ENCODE peak calls at places on chromosomes 1 and 21, in four cellular contexts. Z, S, F and M are unnamed samples.

GRCh38 chr1:224432141-224432540 is 2.5 kb downstream of the WDR26 start:
- DNase-seq in S (no peak), Z (no peak), F (no peak), M (no peak)

GRCh38 chr1:110264430-110264829 is 54.3 kb downstream of the KCNC4 start:
- DNase-seq in S (no peak), F (no peak), Z (no peak), M (no peak)

GRCh38 chr1:10561955-10562354 is 87.2 kb downstream of the PEX14 start:
- DNase-seq in Z (no peak), S (no peak), F (no peak), M (no peak)

GRCh38 chr1:173205146-173206051 is 1.7 kb downstream of the TNFSF4 start:
- DNase-seq in S (no peak), Z (no peak), F (no peak), M (no peak)

GRCh38 chr21:45739218-45740087 is 95.9 kb downstream of the PCBP3 start:
- DNase-seq in S (no peak), F (no peak), Z (no peak), M (no peak)

GRCh38 chr1:203625623-203626189 is 926 bp upstream of the ATP2B4 start:
- DNase-seq in Z (no peak), F (peak), S (no peak), M (no peak)

GRCh38 chr1:150507912-150508864 is at the start of gene ECM1:
- DNase-seq in S (peak), F (peak), Z (no peak), M (no peak)

GRCh38 chr1:234628099-234628498 is 18.1 kb upstream of the IRF2BP2 start:
- DNase-seq in F (no peak), S (no peak), Z (no peak), M (no peak)

GRCh38 chr1:204782118-204782700 is 88.5 kb upstream of the NFASC start:
- DNase-seq in S (no peak), Z (no peak), F (no peak), M (no peak)

GRCh38 chr21:21751286-21751685 is 753.1 kb downstream of the NCAM2 start:
- DNase-seq in F (peak), Z (no peak), S (no peak), M (no peak)

GRCh38 chr21:46605759-46606426 is 1.0 kb upstream of the S100B start:
- DNase-seq in Z (no peak), S (peak), F (peak), M (no peak)

GRCh38 chr1:108570998-108571401 is 11.1 kb downstream of the EEIG2 start:
- DNase-seq in F (no peak), S (no peak), Z (no peak), M (no peak)

GRCh38 chr1:65279092-65279448 is 30.3 kb upstream of the DNAJC6 start:
- DNase-seq in S (no peak), Z (no peak), F (no peak), M (no peak)

GRCh38 chr1:93783876-93784275 is 95.1 kb downstream of the DNTTIP2 start:
- DNase-seq in S (no peak), Z (no peak), F (no peak), M (no peak)

GRCh38 chr1:68970571-68970970 is 473.7 kb upstream of the DEPDC1 start:
- DNase-seq in Z (no peak), F (no peak), S (no peak), M (no peak)

GRCh38 chr1:244599937-244600350 is 53.0 kb upstream of the DESI2 start:
- DNase-seq in F (peak), S (no peak), Z (no peak), M (no peak)

GRCh38 chr1:10050611-10051010 is 17.9 kb downstream of the UBE4B start:
- DNase-seq in F (no peak), S (no peak), Z (no peak), M (no peak)

GRCh38 chr1:180504186-180504585 is 1.8 kb upstream of the ACBD6 start:
- DNase-seq in F (no peak), Z (no peak), S (no peak), M (no peak)

GRCh38 chr1:59718064-59718988 is 96.4 kb upstream of the HOOK1 start:
- DNase-seq in S (no peak), Z (no peak), F (no peak), M (no peak)

GRCh38 chr1:119926553-119926952 is 30.2 kb upstream of the ADAM30 start:
- DNase-seq in F (no peak), S (no peak), Z (no peak), M (no peak)

GRCh38 chr1:170765712-170766330 is 101.9 kb downstream of the PRRX1 start:
- DNase-seq in Z (no peak), F (no peak), S (no peak), M (no peak)

GRCh38 chr21:28240586-28240985 is 752.1 kb downstream of the LTN1 start:
- DNase-seq in F (no peak), Z (no peak), S (no peak), M (no peak)

GRCh38 chr1:156893048-156893953 is at the start of gene PEAR1:
- DNase-seq in S (peak), Z (peak), F (no peak), M (peak)

GRCh38 chr21:42837421-42838211 is 41.7 kb downstream of the WDR4 start:
- DNase-seq in F (no peak), Z (peak), S (peak), M (no peak)

GRCh38 chr21:46320331-46320801 is 3.3 kb downstream of the C21orf58 start:
- DNase-seq in Z (no peak), F (no peak), S (no peak), M (no peak)

GRCh38 chr1:153533689-153534201 is 2.0 kb downstream of the S100A6 start:
- DNase-seq in S (peak), Z (no peak), F (peak), M (no peak)

GRCh38 chr1:234915923-234916675 is 212.5 kb downstream of the TOMM20 start:
- DNase-seq in Z (no peak), S (peak), F (no peak), M (no peak)

GRCh38 chr1:57470028-57470427 is 46.2 kb upstream of the DAB1 start:
- DNase-seq in F (no peak), S (no peak), Z (no peak), M (no peak)

DNA sequence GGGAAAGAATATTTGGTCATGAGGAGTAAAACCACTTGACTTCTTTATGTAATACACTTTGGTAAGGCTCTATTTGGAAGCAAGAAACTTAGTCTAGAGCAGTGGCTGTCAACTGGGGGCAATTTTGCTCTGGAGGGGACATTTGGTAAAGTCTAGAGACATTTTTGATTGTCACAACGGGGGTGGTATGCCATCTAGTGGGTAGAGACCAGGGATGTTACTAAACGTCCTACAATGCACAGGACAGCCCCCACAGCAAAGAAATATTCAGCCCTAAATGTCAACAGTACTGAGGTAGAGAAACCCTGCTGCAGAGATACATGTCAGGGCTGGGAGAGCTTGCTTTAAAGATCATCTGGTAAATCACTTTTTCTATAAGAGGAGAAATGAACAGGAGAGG is 13.5 kb downstream of the FUCA1 start:
- DNase-seq in F (no peak), S (no peak), Z (no peak), M (no peak)
- TF ChIP-seq CTCF in F (no peak), S (peak), Z (no peak), M (no peak)

DNA sequence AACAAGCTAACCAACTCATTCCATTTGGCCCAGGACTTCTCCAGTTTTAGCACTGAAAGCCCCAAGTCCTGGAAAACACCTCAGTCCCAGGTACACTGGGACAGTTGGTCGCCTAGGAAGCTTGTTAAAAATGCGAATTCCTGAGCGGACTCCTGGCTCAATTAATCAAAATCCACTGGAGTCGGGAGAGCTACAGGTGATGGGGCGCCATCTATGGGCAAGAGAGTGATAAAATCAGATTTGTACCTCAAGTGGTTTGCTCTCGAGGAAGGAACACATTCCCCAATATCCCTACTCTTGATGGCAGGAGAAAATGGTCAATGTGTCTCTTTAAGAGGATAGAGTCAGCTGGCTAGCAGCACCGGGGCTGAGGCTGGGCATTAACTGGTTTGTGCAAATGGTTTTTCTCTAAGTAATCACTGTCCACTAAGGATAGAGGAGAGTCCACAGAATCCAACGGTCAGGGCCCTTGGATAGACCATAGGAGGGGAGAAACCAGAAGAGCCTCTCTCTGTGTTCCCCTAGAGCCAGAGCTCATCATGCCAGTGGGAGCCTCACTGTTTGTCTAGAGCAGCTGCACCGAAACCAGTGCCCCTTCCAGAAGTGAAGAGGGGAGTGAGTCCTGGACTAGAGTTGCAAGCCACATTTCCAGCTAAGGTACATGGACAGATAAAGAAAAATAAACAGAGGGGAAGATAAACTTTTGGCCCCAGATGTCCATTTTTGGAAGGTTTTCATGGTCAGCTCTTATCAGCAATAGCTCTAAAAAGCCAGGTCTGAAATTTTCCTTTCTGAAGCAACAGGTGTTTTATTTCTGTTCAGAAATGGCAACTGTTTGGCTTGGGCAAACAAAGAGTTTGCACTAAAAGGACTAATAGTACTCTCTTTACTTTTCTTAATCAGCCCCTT is 148.5 kb downstream of the TENT5C start:
- DNase-seq in F (peak), S (no peak), Z (peak), M (peak)
- TF ChIP-seq CTCF in F (peak), S (peak), Z (peak), M (peak)

GRCh38 chr1:210378721-210379120 is 50.0 kb downstream of the HHAT start:
- DNase-seq in F (no peak), S (no peak), Z (no peak), M (no peak)

GRCh38 chr1:210385228-210385627 is 56.5 kb downstream of the HHAT start:
- DNase-seq in F (no peak), S (no peak), Z (no peak), M (no peak)

GRCh38 chr1:210377934-210378333 is 49.2 kb downstream of the HHAT start:
- DNase-seq in S (no peak), F (no peak), Z (no peak), M (no peak)

GRCh38 chr1:210384625-210385024 is 55.9 kb downstream of the HHAT start:
- DNase-seq in S (no peak), Z (no peak), F (no peak), M (no peak)

GRCh38 chr1:210381934-210382333 is 53.2 kb downstream of the HHAT start:
- DNase-seq in Z (no peak), S (no peak), F (no peak), M (no peak)
- TF ChIP-seq CTCF in Z (no peak), S (no peak), F (no peak), M (no peak)

GRCh38 chr1:229420224-229420623 is 13.7 kb downstream of the ACTA1 start:
- DNase-seq in S (no peak), F (no peak), Z (no peak), M (no peak)

GRCh38 chr1:229425564-229426159 is 8.2 kb downstream of the ACTA1 start:
- DNase-seq in Z (no peak), F (no peak), S (no peak), M (no peak)

DNA sequence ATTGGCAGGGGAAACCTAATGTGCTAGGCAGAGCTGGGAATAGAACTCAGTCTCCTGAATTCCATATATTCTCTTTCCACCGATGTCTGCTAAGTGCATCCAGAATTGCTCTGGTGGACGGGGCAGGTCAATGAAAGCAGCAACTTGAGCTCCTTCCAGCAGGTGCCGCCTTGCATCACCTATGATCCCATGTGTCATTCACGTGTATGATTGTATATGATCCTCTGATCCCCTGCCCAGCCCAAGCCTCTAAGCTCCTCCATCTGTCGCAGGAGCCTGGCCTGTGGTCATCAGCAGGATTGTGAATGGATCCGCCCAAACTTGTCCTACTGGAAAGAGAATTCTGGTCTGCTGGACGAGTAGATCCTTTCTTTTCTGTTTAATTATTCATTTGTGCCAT is 13.1 kb downstream of the ACTA1 start:
- DNase-seq in F (no peak), S (no peak), Z (no peak), M (no peak)
- TF ChIP-seq CTCF in F (no peak), S (no peak), Z (no peak), M (no peak)

DNA sequence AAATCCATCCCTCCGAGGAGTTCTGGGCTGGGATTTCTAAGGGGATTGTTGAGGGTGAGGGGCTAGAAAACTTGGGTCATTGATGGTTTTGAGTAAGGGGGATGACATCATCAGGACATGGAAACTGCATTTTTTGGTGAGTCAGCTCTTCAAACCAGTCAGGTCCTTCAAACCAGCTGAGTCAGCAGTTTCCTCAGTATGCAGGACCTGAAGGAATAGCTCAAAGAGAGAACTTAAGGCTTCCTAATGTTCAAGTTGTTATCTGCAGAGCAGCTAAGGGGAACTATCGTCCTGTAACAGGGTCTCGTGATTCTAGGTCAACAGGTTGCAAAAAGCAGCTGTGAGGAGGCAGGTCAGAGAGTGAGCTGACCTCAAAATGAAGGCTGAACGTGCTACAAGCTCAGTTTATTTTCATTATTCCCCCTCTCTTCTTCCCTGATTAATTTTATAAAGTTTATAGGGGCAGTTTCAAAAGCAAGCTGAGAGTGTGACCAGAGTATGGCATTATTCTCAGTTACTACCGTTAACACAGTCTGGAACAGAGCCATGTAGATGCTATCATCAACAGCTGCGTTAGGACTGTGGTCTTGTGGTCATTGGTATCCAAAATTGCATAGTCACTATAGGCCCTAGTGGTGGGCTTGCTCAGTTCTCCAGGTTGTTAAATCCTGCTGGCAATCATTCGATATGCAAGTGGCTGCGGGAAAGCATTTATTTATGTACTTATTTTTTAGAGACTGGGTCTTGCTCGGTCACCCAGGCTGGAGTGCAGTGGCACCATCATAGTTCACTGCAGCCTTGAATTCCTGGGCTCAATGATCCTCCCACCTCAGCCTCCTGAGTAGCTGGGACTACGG is 10.7 kb upstream of the SDC3 start:
- DNase-seq in F (no peak), Z (no peak), S (no peak), M (no peak)
- TF ChIP-seq CTCF in F (no peak), Z (no peak), S (no peak), M (no peak)